ENCODE peak calls at places on chromosome 2, in five cellular contexts. One of them, this sample, is unnamed.

GRCh38 chr2:171160119-171160629 is 519 bp downstream of the TLK1 start:
- DNase-seq in HL-60: no peak
- DNase-seq in 8988T: peak; percentile 48
- DNase-seq in sigmoid colon: peak; percentile 82
- DNase-seq in right lobe of liver: peak; percentile 72
- DNase-seq in this sample: no peak

GRCh38 chr2:238978507-238978906 is 130.6 kb downstream of the TWIST2 start:
- DNase-seq in sigmoid colon: no peak
- DNase-seq in 8988T: no peak
- DNase-seq in right lobe of liver: no peak
- DNase-seq in HL-60: no peak
- DNase-seq in this sample: no peak

GRCh38 chr2:229980440-229981184 is 58.3 kb downstream of the FBXO36 start:
- DNase-seq in HL-60: peak; percentile 19
- DNase-seq in right lobe of liver: peak; percentile 53
- DNase-seq in sigmoid colon: peak; percentile 82
- DNase-seq in 8988T: peak; percentile 22
- DNase-seq in this sample: no peak

GRCh38 chr2:233061007-233061590 is 957 bp downstream of the INPP5D start:
- DNase-seq in HL-60: peak; percentile 64
- DNase-seq in sigmoid colon: peak; percentile 60
- DNase-seq in 8988T: no peak
- DNase-seq in right lobe of liver: no peak
- DNase-seq in this sample: no peak

GRCh38 chr2:209095432-209095831 is 328.4 kb upstream of the MAP2 start:
- DNase-seq in 8988T: no peak
- DNase-seq in right lobe of liver: no peak
- DNase-seq in HL-60: no peak
- DNase-seq in sigmoid colon: no peak
- DNase-seq in this sample: no peak

GRCh38 chr2:66547113-66547512 is 112.2 kb downstream of the MEIS1 start:
- DNase-seq in right lobe of liver: no peak
- DNase-seq in 8988T: no peak
- DNase-seq in HL-60: no peak
- DNase-seq in sigmoid colon: no peak
- DNase-seq in this sample: no peak

GRCh38 chr2:146572598-146572997 is 1272.2 kb upstream of the ACVR2A start:
- DNase-seq in 8988T: no peak
- DNase-seq in HL-60: no peak
- DNase-seq in sigmoid colon: no peak
- DNase-seq in right lobe of liver: no peak
- DNase-seq in this sample: no peak

GRCh38 chr2:121521359-121521758 is 9.3 kb upstream of the RNU4ATAC start:
- DNase-seq in sigmoid colon: no peak
- DNase-seq in 8988T: no peak
- DNase-seq in HL-60: no peak
- DNase-seq in right lobe of liver: no peak
- DNase-seq in this sample: no peak

GRCh38 chr2:182616471-182617393 is 99.3 kb upstream of the DNAJC10 start:
- DNase-seq in 8988T: no peak
- DNase-seq in right lobe of liver: no peak
- DNase-seq in sigmoid colon: no peak
- DNase-seq in HL-60: no peak
- DNase-seq in this sample: no peak

GRCh38 chr2:102253140-102253752 is 58.1 kb upstream of the IL1RL1 start:
- DNase-seq in 8988T: no peak
- DNase-seq in HL-60: no peak
- DNase-seq in sigmoid colon: no peak
- DNase-seq in right lobe of liver: no peak
- DNase-seq in this sample: no peak

GRCh38 chr2:142918624-142919023 is 41.2 kb downstream of the KYNU start:
- DNase-seq in HL-60: no peak
- DNase-seq in right lobe of liver: no peak
- DNase-seq in sigmoid colon: no peak
- DNase-seq in 8988T: no peak
- DNase-seq in this sample: no peak

GRCh38 chr2:62431512-62431911 is 74.5 kb downstream of the TMEM17 start:
- DNase-seq in HL-60: no peak
- DNase-seq in right lobe of liver: no peak
- DNase-seq in sigmoid colon: no peak
- DNase-seq in 8988T: no peak
- DNase-seq in this sample: no peak

GRCh38 chr2:3282056-3282998 is 95.3 kb downstream of the EIPR1 start:
- DNase-seq in 8988T: no peak
- DNase-seq in right lobe of liver: peak; percentile 23
- DNase-seq in HL-60: no peak
- DNase-seq in sigmoid colon: peak; percentile 77
- DNase-seq in this sample: no peak

GRCh38 chr2:38720613-38721241 is 30.4 kb downstream of the SRSF7 start:
- DNase-seq in sigmoid colon: peak; percentile 92
- DNase-seq in right lobe of liver: peak; percentile 65
- DNase-seq in HL-60: peak; percentile 38
- DNase-seq in 8988T: no peak
- DNase-seq in this sample: no peak

GRCh38 chr2:226790006-226790405 is 9.6 kb downstream of the IRS1 start:
- DNase-seq in HL-60: no peak
- DNase-seq in right lobe of liver: no peak
- DNase-seq in sigmoid colon: no peak
- DNase-seq in 8988T: no peak
- DNase-seq in this sample: no peak

GRCh38 chr2:127498386-127498785 is 27.9 kb downstream of the IWS1 start:
- DNase-seq in right lobe of liver: no peak
- DNase-seq in HL-60: no peak
- DNase-seq in 8988T: no peak
- DNase-seq in sigmoid colon: no peak
- DNase-seq in this sample: no peak

GRCh38 chr2:100882645-100883613 is 63.0 kb downstream of the NPAS2 start:
- DNase-seq in right lobe of liver: peak; percentile 83
- DNase-seq in sigmoid colon: no peak
- DNase-seq in HL-60: no peak
- DNase-seq in 8988T: no peak
- DNase-seq in this sample: no peak

GRCh38 chr2:62199392-62200125 is 3.6 kb downstream of the B3GNT2 start:
- DNase-seq in right lobe of liver: no peak
- DNase-seq in 8988T: no peak
- DNase-seq in sigmoid colon: no peak
- DNase-seq in HL-60: no peak
- DNase-seq in this sample: peak; percentile 45

GRCh38 chr2:192236136-192236535 is 41.4 kb upstream of the TMEFF2 start:
- DNase-seq in HL-60: no peak
- DNase-seq in right lobe of liver: no peak
- DNase-seq in sigmoid colon: no peak
- DNase-seq in 8988T: no peak
- DNase-seq in this sample: no peak

GRCh38 chr2:12791906-12792305 is 75.2 kb downstream of the TRIB2 start:
- DNase-seq in sigmoid colon: no peak
- DNase-seq in 8988T: no peak
- DNase-seq in HL-60: no peak
- DNase-seq in right lobe of liver: no peak
- DNase-seq in this sample: no peak

GRCh38 chr2:69948032-69948962 is 13.1 kb downstream of the ASPRV1 start:
- DNase-seq in 8988T: no peak
- DNase-seq in right lobe of liver: no peak
- DNase-seq in HL-60: no peak
- DNase-seq in sigmoid colon: no peak
- DNase-seq in this sample: no peak

GRCh38 chr2:162821176-162821575 is 17.4 kb downstream of the KCNH7 start:
- DNase-seq in 8988T: no peak
- DNase-seq in HL-60: no peak
- DNase-seq in right lobe of liver: no peak
- DNase-seq in sigmoid colon: no peak
- DNase-seq in this sample: no peak

GRCh38 chr2:203951366-203951902 is 14.9 kb downstream of the ICOS start:
- DNase-seq in sigmoid colon: no peak
- DNase-seq in HL-60: no peak
- DNase-seq in right lobe of liver: no peak
- DNase-seq in 8988T: no peak
- DNase-seq in this sample: no peak

GRCh38 chr2:195575879-195576391 is 81.1 kb upstream of the SLC39A10 start:
- DNase-seq in sigmoid colon: no peak
- DNase-seq in 8988T: no peak
- DNase-seq in right lobe of liver: no peak
- DNase-seq in HL-60: peak; percentile 8
- DNase-seq in this sample: no peak

GRCh38 chr2:164538250-164538866 is 82.9 kb downstream of the GRB14 start:
- DNase-seq in right lobe of liver: no peak
- DNase-seq in HL-60: peak; percentile 17
- DNase-seq in 8988T: peak; percentile 11
- DNase-seq in sigmoid colon: no peak
- DNase-seq in this sample: no peak

GRCh38 chr2:135650721-135651120 is 90.9 kb upstream of the UBXN4 start:
- DNase-seq in 8988T: no peak
- DNase-seq in HL-60: no peak
- DNase-seq in sigmoid colon: no peak
- DNase-seq in right lobe of liver: no peak
- DNase-seq in this sample: no peak

GRCh38 chr2:182907081-182907830 is 40.8 kb upstream of the FRZB start:
- DNase-seq in sigmoid colon: no peak
- DNase-seq in 8988T: no peak
- DNase-seq in right lobe of liver: no peak
- DNase-seq in HL-60: no peak
- DNase-seq in this sample: no peak

GRCh38 chr2:66691199-66691975 is 256.5 kb downstream of the MEIS1 start:
- DNase-seq in HL-60: no peak
- DNase-seq in sigmoid colon: no peak
- DNase-seq in right lobe of liver: no peak
- DNase-seq in 8988T: no peak
- DNase-seq in this sample: no peak

GRCh38 chr2:210617732-210618330 is 61.4 kb downstream of the CPS1 start:
- DNase-seq in sigmoid colon: no peak
- DNase-seq in right lobe of liver: no peak
- DNase-seq in HL-60: peak; percentile 41
- DNase-seq in 8988T: no peak
- DNase-seq in this sample: no peak

GRCh38 chr2:25339791-25340339 is 1.9 kb downstream of the DNMT3A start:
- DNase-seq in right lobe of liver: peak; percentile 69
- DNase-seq in 8988T: no peak
- DNase-seq in HL-60: no peak
- DNase-seq in sigmoid colon: peak; percentile 81
- DNase-seq in this sample: no peak